ENCODE peak calls at places on chromosomes 5 and 9, in four cellular contexts. N, K, S and L are unnamed samples.
A peak's percentile ranks its signal among the peaks of the same experiment; 100 is the strongest.

GRCh38 chr5:152185547-152186234 is 219.4 kb downstream of the NMUR2 start:
- DNase-seq in N (peak; percentile 10), K (peak; percentile 29), S (no peak), L (peak; percentile 48)

GRCh38 chr5:21709766-21710165 is 1143.4 kb downstream of the CDH12 start:
- DNase-seq in N (no peak), K (no peak), S (no peak), L (no peak)

GRCh38 chr9:136157477-136158265 is 39.0 kb upstream of the TMEM250 start:
- DNase-seq in N (no peak), K (no peak), S (no peak), L (no peak)

GRCh38 chr9:131436865-131437271 is 43.0 kb downstream of the PRRC2B start:
- DNase-seq in N (no peak), K (no peak), S (no peak), L (no peak)

GRCh38 chr5:111486055-111486454 is 26.3 kb downstream of the STARD4 start:
- DNase-seq in N (no peak), K (no peak), S (no peak), L (no peak)

GRCh38 chr5:181059297-181060230 is 19.5 kb downstream of the BTNL9 start:
- DNase-seq in N (no peak), K (no peak), S (no peak), L (no peak)

GRCh38 chr9:86217076-86217475 is 42.4 kb downstream of the C9orf153 start:
- DNase-seq in N (no peak), K (no peak), S (no peak), L (no peak)

GRCh38 chr9:27333241-27334052 is 36.5 kb upstream of the EQTN start:
- DNase-seq in N (peak; percentile 64), K (peak; percentile 62), S (peak; percentile 28), L (peak; percentile 46)

GRCh38 chr5:79151933-79152671 is 40.5 kb downstream of the BHMT start:
- DNase-seq in N (no peak), K (no peak), S (no peak), L (no peak)

GRCh38 chr5:149381986-149382338 is 2.9 kb upstream of the IL17B start:
- DNase-seq in N (peak; percentile 72), K (peak; percentile 88), S (no peak), L (peak; percentile 81)

GRCh38 chr5:149383399-149383798 is 4.3 kb upstream of the IL17B start:
- DNase-seq in N (no peak), K (peak; percentile 82), S (no peak), L (peak; percentile 63)

GRCh38 chr5:149380466-149381121 is 1.5 kb upstream of the IL17B start:
- DNase-seq in N (no peak), K (no peak), S (no peak), L (no peak)

GRCh38 chr5:149381261-149381985 is 2.3 kb upstream of the IL17B start:
- DNase-seq in N (no peak), K (no peak), S (no peak), L (no peak)

DNA sequence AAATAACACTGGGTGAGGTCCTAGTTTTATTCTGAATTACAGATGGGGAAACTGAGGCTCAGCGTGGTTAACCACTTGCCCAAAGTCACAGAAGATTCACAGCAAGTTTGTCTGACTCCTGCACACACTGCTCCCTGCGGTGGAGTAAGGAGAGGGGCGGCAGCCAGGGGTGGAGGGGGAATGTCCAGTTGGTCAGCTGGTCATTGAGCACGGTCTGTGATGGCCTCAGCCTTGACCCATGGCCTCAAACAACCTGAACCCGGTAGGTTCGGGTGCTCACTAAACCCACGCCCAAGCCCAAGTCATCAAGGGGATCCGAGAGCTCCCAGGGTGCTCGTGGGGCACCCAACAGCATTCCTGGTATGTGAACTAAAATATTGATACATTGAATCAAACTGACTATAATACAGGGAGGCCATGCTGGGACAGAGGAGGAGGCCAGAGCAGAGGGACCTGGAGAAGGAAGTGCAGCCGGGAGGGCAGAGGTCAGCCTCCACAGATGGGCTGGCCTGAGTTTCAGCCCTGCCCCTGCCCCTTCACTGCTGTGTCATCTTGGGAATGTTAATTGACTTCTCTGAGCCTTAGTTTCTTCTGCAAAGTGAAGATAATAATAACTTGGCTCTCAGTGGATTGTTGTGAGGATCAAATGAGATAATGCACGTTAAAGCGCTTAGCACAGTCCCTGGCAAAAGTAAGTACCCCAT is 3.6 kb upstream of the IL17B start:
- DNase-seq in N (no peak), K (no peak), S (no peak), L (no peak)
- H3K4me3 ChIP-seq in N (no peak overlapping the region), K (no peak overlapping the region), S (no peak overlapping the region), L (peak overlapping the region; percentile 20)

GRCh38 chr5:156201793-156202388 is 125.1 kb upstream of the SGCD start:
- DNase-seq in N (no peak), K (no peak), S (peak; percentile 89), L (no peak)
- H3K4me3 ChIP-seq in N (no peak overlapping the region), K (no peak overlapping the region), S (no peak overlapping the region), L (no peak overlapping the region)

GRCh38 chr9:14349818-14350333 is 35.9 kb upstream of the NFIB start:
- DNase-seq in N (no peak), K (peak; percentile 18), S (no peak), L (no peak)
- H3K4me3 ChIP-seq in N (no peak overlapping the region), K (peak overlapping the region; percentile 43), S (no peak overlapping the region), L (peak overlapping the region; percentile 73)

GRCh38 chr9:17907780-17908513 is 329.1 kb downstream of the SH3GL2 start:
- DNase-seq in N (no peak), K (no peak), S (no peak), L (no peak)

GRCh38 chr9:17905356-17906203 is 326.7 kb downstream of the SH3GL2 start:
- DNase-seq in N (no peak), K (no peak), S (no peak), L (no peak)

GRCh38 chr9:17906841-17907779 is 328.2 kb downstream of the SH3GL2 start:
- DNase-seq in N (no peak), K (no peak), S (no peak), L (no peak)

GRCh38 chr9:17900604-17901003 is 321.7 kb downstream of the SH3GL2 start:
- DNase-seq in N (no peak), K (no peak), S (no peak), L (no peak)

DNA sequence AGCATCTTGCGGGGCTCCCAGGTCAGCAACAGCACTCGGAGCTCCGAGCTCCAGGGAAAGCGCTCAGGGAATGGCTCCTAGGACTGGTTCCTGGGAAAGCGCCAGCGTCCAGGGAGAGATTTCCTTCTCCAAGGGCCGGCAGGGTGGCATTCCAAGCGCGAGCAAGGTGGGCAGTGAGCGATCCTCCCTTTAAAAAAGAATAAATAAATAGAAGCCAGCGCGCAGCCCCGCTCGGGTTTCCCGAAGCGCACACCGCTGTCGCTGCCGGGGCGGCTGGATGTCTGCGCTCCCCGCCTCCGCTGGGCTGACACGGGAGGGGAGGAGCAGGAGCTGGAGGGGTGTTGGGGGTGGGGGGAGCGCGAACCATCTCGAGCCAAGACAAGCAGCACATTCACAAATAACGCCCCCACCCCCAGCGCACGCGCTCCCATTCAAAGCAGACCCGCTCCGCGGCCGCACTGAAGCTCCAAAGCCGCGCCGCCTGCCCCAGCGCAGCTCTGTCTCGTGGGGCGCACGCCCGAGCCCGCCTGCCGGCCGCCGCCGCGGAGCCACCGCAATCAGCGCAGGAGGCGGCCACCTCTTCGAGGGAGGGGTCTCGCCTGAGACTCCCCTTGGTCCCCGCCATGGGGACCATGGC is 327.5 kb downstream of the SH3GL2 start:
- DNase-seq in N (no peak), K (no peak), S (no peak), L (no peak)
- H3K4me3 ChIP-seq in N (no peak overlapping the region), K (peak overlapping the region; percentile 31), S (peak overlapping the region; percentile 13), L (peak overlapping the region; percentile 60)

DNA sequence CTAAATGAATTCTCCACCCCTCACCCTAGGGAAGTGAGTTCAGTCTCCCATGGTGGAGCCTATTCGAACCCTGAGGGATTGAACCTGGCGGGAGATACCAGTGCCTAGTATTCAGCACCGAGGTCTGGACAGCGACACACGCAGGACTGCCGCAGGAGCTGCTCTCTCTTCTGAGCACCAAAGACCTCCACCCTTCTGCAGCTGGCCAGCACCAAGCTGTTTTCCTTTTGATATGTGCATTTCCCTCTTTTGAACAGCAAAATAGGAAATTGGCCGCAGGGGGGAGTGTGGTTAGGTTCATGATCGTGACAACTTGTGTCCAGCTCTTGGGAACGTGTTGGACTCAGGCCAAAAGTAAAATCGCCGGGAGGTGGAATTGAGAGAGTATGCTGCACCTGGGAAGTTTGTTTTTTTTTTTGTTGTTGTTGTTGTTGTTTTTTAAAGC is 1.2 kb upstream of the PCSK1 start:
- DNase-seq in N (peak; percentile 59), K (peak; percentile 69), S (peak; percentile 47), L (peak; percentile 53)
- H3K4me3 ChIP-seq in N (no peak overlapping the region), K (no peak overlapping the region), S (no peak overlapping the region), L (no peak overlapping the region)

DNA sequence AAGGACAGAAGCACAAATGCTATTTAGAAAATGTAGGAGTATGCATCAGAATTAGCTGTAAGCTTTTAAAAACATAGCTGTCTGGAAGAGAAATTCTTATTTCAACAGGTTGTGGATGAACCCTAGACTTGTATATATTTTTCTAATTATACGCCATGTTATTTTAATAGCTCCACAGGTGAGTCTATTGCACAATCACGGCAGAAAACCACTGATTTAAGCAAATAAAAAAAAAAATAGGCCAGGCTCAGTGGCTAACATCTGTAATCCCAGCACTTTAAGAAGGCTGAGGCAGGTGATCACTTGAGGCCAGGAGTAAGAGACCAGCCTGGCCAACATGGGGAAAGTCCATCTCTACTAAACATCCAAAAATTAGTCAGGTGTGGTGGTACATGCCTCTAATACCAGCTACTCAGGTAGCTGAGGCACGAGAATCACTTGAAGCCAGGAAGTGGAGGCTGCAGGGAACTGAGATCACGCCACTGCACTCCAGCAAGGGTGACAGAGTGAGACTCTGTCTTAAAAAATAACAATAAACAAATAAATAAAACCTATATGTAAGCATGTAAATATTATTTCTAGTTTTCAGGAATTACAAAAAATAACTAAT is 11.7 kb downstream of the TRIM23 start:
- DNase-seq in N (no peak), K (no peak), S (no peak), L (no peak)
- H3K4me3 ChIP-seq in N (no peak overlapping the region), K (no peak overlapping the region), S (no peak overlapping the region), L (no peak overlapping the region)

GRCh38 chr5:73382412-73382795 is 66.2 kb downstream of the FOXD1 start:
- DNase-seq in N (no peak), K (no peak), S (no peak), L (no peak)
- H3K4me3 ChIP-seq in N (no peak overlapping the region), K (peak overlapping the region; percentile 28), S (no peak overlapping the region), L (peak overlapping the region; percentile 59)